ENCODE peak calls at places on chromosomes 5 and 9, in five cellular contexts. R, Q, B, U and A are unnamed samples.

GRCh38 chr5:151772868-151773561 is 1.3 kb downstream of the G3BP1 start:
- DNase-seq in R (peak), Q (no peak), B (no peak), U (no peak), A (no peak)

GRCh38 chr5:92207156-92207555 is 824.0 kb upstream of the ARRDC3 start:
- DNase-seq in R (no peak), Q (no peak), B (no peak), U (no peak), A (no peak)

GRCh38 chr5:34534237-34535108 is 121.7 kb upstream of the RAI14 start:
- DNase-seq in R (peak), Q (no peak), B (no peak), U (no peak), A (no peak)

GRCh38 chr9:130532426-130532825 is 47.0 kb upstream of the FUBP3 start:
- DNase-seq in R (no peak), Q (no peak), B (no peak), U (no peak), A (no peak)

GRCh38 chr5:73114029-73114688 is 6.2 kb upstream of the TMEM171 start:
- DNase-seq in R (no peak), Q (no peak), B (no peak), U (no peak), A (no peak)

GRCh38 chr9:134618163-134618822 is 23.3 kb upstream of the COL5A1 start:
- DNase-seq in R (no peak), Q (no peak), B (no peak), U (no peak), A (no peak)

GRCh38 chr5:91077623-91078022 is 305.5 kb downstream of the ARRDC3 start:
- DNase-seq in R (peak), Q (no peak), B (no peak), U (no peak), A (no peak)

GRCh38 chr5:104179057-104179456 is 616.5 kb upstream of the NUDT12 start:
- DNase-seq in R (peak), Q (no peak), B (no peak), U (no peak), A (peak)

GRCh38 chr9:89768051-89768450 is 163.2 kb downstream of the GADD45G start:
- DNase-seq in R (no peak), Q (no peak), B (no peak), U (no peak), A (no peak)

GRCh38 chr5:33184367-33184766 is 256.4 kb upstream of the TARS1 start:
- DNase-seq in R (no peak), Q (no peak), B (no peak), U (no peak), A (no peak)

GRCh38 chr9:120885968-120886367 is 9.0 kb upstream of the PHF19 start:
- DNase-seq in R (no peak), Q (no peak), B (no peak), U (no peak), A (no peak)

GRCh38 chr5:32443145-32443540 is 1.4 kb downstream of the ZFR start:
- DNase-seq in R (peak), Q (no peak), B (no peak), U (no peak), A (no peak)

GRCh38 chr5:179113945-179114641 is 53.9 kb downstream of the ZNF354C start:
- DNase-seq in R (no peak), Q (no peak), B (no peak), U (no peak), A (no peak)

GRCh38 chr5:6236858-6237481 is 141.4 kb downstream of the MED10 start:
- DNase-seq in R (peak), Q (no peak), B (no peak), U (no peak), A (no peak)

GRCh38 chr9:113409883-113410206 is 630 bp downstream of the POLE3 start:
- DNase-seq in R (no peak), Q (no peak), B (no peak), U (no peak), A (no peak)

GRCh38 chr9:126515001-126515872 is 98.5 kb upstream of the LMX1B start:
- DNase-seq in R (no peak), Q (no peak), B (no peak), U (no peak), A (no peak)

GRCh38 chr9:114611516-114612271 is 603 bp downstream of the TMEM268 start:
- DNase-seq in R (peak), Q (no peak), B (peak), U (peak), A (no peak)

GRCh38 chr9:127742435-127743088 is 7.5 kb upstream of the TOR2A start:
- DNase-seq in R (no peak), Q (no peak), B (no peak), U (no peak), A (no peak)

GRCh38 chr5:141245250-141245717 is at the start of gene PCDHB15:
- DNase-seq in R (no peak), Q (no peak), B (no peak), U (no peak), A (no peak)

GRCh38 chr9:127575875-127576778 is 36.0 kb upstream of the STXBP1 start:
- DNase-seq in R (no peak), Q (no peak), B (no peak), U (no peak), A (no peak)

GRCh38 chr5:11483630-11484029 is 420.6 kb downstream of the CTNND2 start:
- DNase-seq in R (peak), Q (no peak), B (no peak), U (no peak), A (no peak)